ENCODE peak calls at places on chromosomes 2 and 18, in four cellular contexts. V is sigmoid colon, P is NCI-H1694 treated with DMSO at 0.1 percent for 48 hours, R is HTR-8/SVneo. H is an unnamed sample.

GRCh38 chr18:53004798-53005197 is 664.8 kb downstream of the DCC start:
- DNase-seq in P (no peak), V (no peak), R (no peak), H (no peak)

GRCh38 chr2:189407161-189407943 is 33.9 kb upstream of the WDR75 start:
- DNase-seq in R (peak), P (no peak), V (no peak), H (peak)

GRCh38 chr18:9973461-9973860 is 59.6 kb downstream of the VAPA start:
- DNase-seq in P (no peak), R (no peak), V (no peak), H (no peak)

GRCh38 chr2:125471963-125472362 is 1184.0 kb upstream of the GYPC start:
- DNase-seq in P (peak), R (no peak), V (no peak), H (peak)

GRCh38 chr2:67566958-67567635 is 170.0 kb downstream of the ETAA1 start:
- DNase-seq in P (no peak), R (no peak), V (no peak), H (no peak)

GRCh38 chr2:158191569-158191968 is 89.9 kb downstream of the UPP2 start:
- DNase-seq in V (no peak), R (no peak), P (no peak), H (no peak)

GRCh38 chr2:218444692-218445357 is 25.9 kb downstream of the VIL1 start:
- DNase-seq in R (no peak), P (no peak), V (no peak), H (no peak)

GRCh38 chr18:12307871-12308385 is at the start of gene TUBB6:
- DNase-seq in V (peak), R (no peak), P (no peak), H (peak)

GRCh38 chr18:24734058-24734457 is 273.6 kb downstream of the HRH4 start:
- DNase-seq in P (no peak), V (no peak), R (no peak), H (no peak)

GRCh38 chr18:46641917-46642316 is 15.1 kb downstream of the LOXHD1 start:
- DNase-seq in V (no peak), P (no peak), R (no peak), H (peak)

GRCh38 chr18:73752965-73753364 is 394.7 kb downstream of the FBXO15 start:
- DNase-seq in V (no peak), R (no peak), P (no peak), H (no peak)

GRCh38 chr2:47437287-47437686 is 34.3 kb downstream of the MSH2 start:
- DNase-seq in R (no peak), P (peak), V (no peak), H (peak)

GRCh38 chr2:8848328-8849100 is 11.1 kb upstream of the KIDINS220 start:
- DNase-seq in P (no peak), V (no peak), R (no peak), H (no peak)

GRCh38 chr2:159936471-159936870 is 125.9 kb downstream of the PLA2R1 start:
- DNase-seq in P (no peak), V (no peak), R (no peak), H (no peak)

GRCh38 chr2:29446852-29447251 is 331.6 kb downstream of the CLIP4 start:
- DNase-seq in P (no peak), V (no peak), R (no peak), H (peak)

GRCh38 chr18:69980982-69981804 is 33.5 kb upstream of the CD226 start:
- DNase-seq in V (no peak), R (no peak), P (no peak), H (no peak)

GRCh38 chr2:43464546-43464945 is 131.3 kb downstream of the THADA start:
- DNase-seq in P (no peak), V (peak), R (no peak), H (peak)

GRCh38 chr2:231163011-231163410 is 35.4 kb upstream of the ARMC9 start:
- DNase-seq in R (no peak), P (no peak), V (no peak), H (no peak)

GRCh38 chr2:36193680-36194079 is 161.9 kb upstream of the CRIM1 start:
- DNase-seq in V (no peak), P (no peak), R (no peak), H (no peak)

GRCh38 chr2:173136067-173136466 is 60.4 kb downstream of the MAP3K20 start:
- DNase-seq in V (no peak), P (no peak), R (no peak), H (no peak)

GRCh38 chr18:41862921-41863320 is 92.1 kb upstream of the PIK3C3 start:
- DNase-seq in R (no peak), V (no peak), P (no peak), H (no peak)

GRCh38 chr18:11323359-11323819 is 174.0 kb upstream of the PIEZO2 start:
- DNase-seq in V (no peak), P (no peak), R (no peak), H (peak)

GRCh38 chr18:63111549-63112402 is 207.8 kb downstream of the BCL2 start:
- DNase-seq in P (no peak), R (no peak), V (no peak), H (no peak)

GRCh38 chr2:68032702-68033101 is 30.1 kb downstream of the C1D start:
- DNase-seq in P (no peak), R (no peak), V (no peak), H (no peak)

GRCh38 chr18:12305211-12305610 is 2.8 kb upstream of the TUBB6 start:
- DNase-seq in R (no peak), V (no peak), P (no peak), H (no peak)

GRCh38 chr2:37623971-37624897 is 47.2 kb downstream of the CDC42EP3 start:
- DNase-seq in P (no peak), V (no peak), R (peak), H (no peak)

GRCh38 chr2:71801969-71802368 is 345.7 kb downstream of the CYP26B1 start:
- DNase-seq in P (peak), R (peak), V (peak), H (peak)

GRCh38 chr2:69694894-69695849 is 46.8 kb upstream of the ANXA4 start:
- DNase-seq in P (no peak), V (no peak), R (no peak), H (peak)

GRCh38 chr2:164992818-164993217 is 37.5 kb upstream of the SLC38A11 start:
- DNase-seq in V (peak), P (peak), R (peak), H (peak)

GRCh38 chr2:217798743-217799552 is 203.8 kb downstream of the TNS1 start:
- DNase-seq in R (no peak), P (no peak), V (peak), H (no peak)

GRCh38 chr18:60894254-60894945 is 438.8 kb upstream of the CDH20 start:
- DNase-seq in R (no peak), V (no peak), P (no peak), H (no peak)

GRCh38 chr18:32373995-32374394 is 96.7 kb downstream of the GAREM1 start:
- DNase-seq in V (no peak), P (peak), R (no peak), H (no peak)

GRCh38 chr2:151043484-151043883 is 218.2 kb downstream of the RBM43 start:
- DNase-seq in V (no peak), R (peak), P (no peak), H (no peak)

GRCh38 chr2:8669157-8669852 is 12.6 kb upstream of the ID2 start:
- DNase-seq in V (no peak), P (no peak), R (no peak), H (peak)

GRCh38 chr2:112674229-112674628 is 28.5 kb downstream of the SLC20A1 start:
- DNase-seq in P (no peak), R (no peak), V (peak), H (no peak)

H was measured in GM03348.